ENCODE peak calls at places on chromosome 17, in four cellular contexts. L, N, J and B are unnamed samples.

GRCh38 chr17:17669081-17669850 is 12.0 kb upstream of the RAI1 start:
- DNase-seq in N (no peak), L (peak), J (no peak), B (no peak)

GRCh38 chr17:80980397-80981061 is 11.1 kb upstream of the CHMP6 start:
- DNase-seq in N (no peak), J (no peak), L (no peak), B (no peak)

GRCh38 chr17:48068491-48068961 is 20.4 kb downstream of the NFE2L1 start:
- DNase-seq in L (no peak), N (no peak), J (no peak), B (peak)

GRCh38 chr17:78779848-78780247 is 2.2 kb downstream of the CYTH1 start:
- DNase-seq in N (no peak), J (no peak), L (no peak), B (no peak)

GRCh38 chr17:33732116-33732515 is 439.0 kb upstream of the ASIC2 start:
- DNase-seq in L (no peak), J (no peak), N (no peak), B (no peak)

GRCh38 chr17:39239640-39240314 is 14.0 kb upstream of the STAC2 start:
- DNase-seq in L (peak), J (no peak), N (peak), B (peak)

GRCh38 chr17:15919466-15919865 is 25.5 kb upstream of the ADORA2B start:
- DNase-seq in J (no peak), N (no peak), L (no peak), B (peak)

GRCh38 chr17:281365-281999 is 71.1 kb downstream of the RPH3AL start:
- DNase-seq in N (peak), J (no peak), L (no peak), B (peak)

GRCh38 chr17:81481011-81481799 is 31.4 kb downstream of the ACTG1 start:
- DNase-seq in J (no peak), N (peak), L (no peak), B (no peak)

GRCh38 chr17:31509095-31509804 is 117.8 kb downstream of the RAB11FIP4 start:
- DNase-seq in J (no peak), N (no peak), L (no peak), B (no peak)

GRCh38 chr17:45440161-45440859 is 7.6 kb upstream of the ARHGAP27 start:
- DNase-seq in L (no peak), N (no peak), J (no peak), B (no peak)